ENCODE peak calls at places on chromosomes 13 and 19, in seven cellular contexts. W is T-cell; H is breast epithelium; O is substantia nigra; Z is NCI-H510A treated with DMSO at 0.1 percent for 48 hours; P is activated CD4-positive, alpha-beta T cell treated with anti-CD3 and anti-CD28 coated beads, Interleukin-2, amount 50 U/mL, for 1 hour; R is fibroblast of the conjunctiva. A is an unnamed sample.

GRCh38 chr13:40653558-40654318 is 12.7 kb downstream of the FOXO1 start:
- DNase-seq in W (no peak), H (no peak), O (no peak), Z (no peak), P (no peak), R (no peak), A (no peak)

GRCh38 chr13:23427342-23428182 is 5.9 kb downstream of the SACS start:
- DNase-seq in W (no peak), H (no peak), O (no peak), Z (no peak), P (no peak), R (peak; percentile 53), A (peak; percentile 70)

GRCh38 chr13:112877496-112877895 is 91.5 kb upstream of the MCF2L start:
- DNase-seq in W (no peak), H (no peak), O (no peak), Z (no peak), P (no peak), R (no peak), A (no peak)

GRCh38 chr13:100610399-100611347 is 22.1 kb upstream of the GGACT start:
- DNase-seq in W (no peak), H (no peak), O (no peak), Z (no peak), P (no peak), R (no peak), A (no peak)

GRCh38 chr13:24713022-24713421 is 32.8 kb downstream of the ATP12A start:
- DNase-seq in W (no peak), H (no peak), O (peak; percentile 2), Z (no peak), P (no peak), R (no peak), A (no peak)

GRCh38 chr19:46821512-46822359 is 28.9 kb downstream of the AP2S1 start:
- DNase-seq in W (peak; percentile 67), H (no peak), O (no peak), Z (peak; percentile 71), P (peak; percentile 50), R (no peak), A (no peak)

GRCh38 chr13:69324109-69324886 is 783.3 kb upstream of the ATXN8OS start:
- DNase-seq in W (no peak), H (no peak), O (no peak), Z (peak; percentile 58), P (no peak), R (peak; percentile 3), A (no peak)

GRCh38 chr19:2323707-2324106 is 4.7 kb downstream of the LSM7 start:
- DNase-seq in W (no peak), H (no peak), O (no peak), Z (no peak), P (no peak), R (no peak), A (no peak)

GRCh38 chr19:5171711-5172110 is 168.9 kb downstream of the PTPRS start:
- DNase-seq in W (no peak), H (no peak), O (no peak), Z (no peak), P (no peak), R (no peak), A (no peak)

GRCh38 chr19:7564866-7565265 is 29.3 kb downstream of the PNPLA6 start:
- DNase-seq in W (no peak), H (no peak), O (no peak), Z (no peak), P (no peak), R (no peak), A (no peak)

GRCh38 chr13:113819731-113820715 is 43.9 kb downstream of the GAS6 start:
- DNase-seq in W (no peak), H (no peak), O (no peak), Z (no peak), P (no peak), R (no peak), A (no peak)

A was measured in HS-5.